ENCODE peak calls at places on chromosomes 5 and 9, in nine cellular contexts. One of them, this sample, is unnamed.

GRCh38 chr5:56671571-56671970 is 143.8 kb upstream of the MAP3K1 start:
- DNase-seq in dorsolateral prefrontal cortex: no peak
- DNase-seq in body of pancreas: no peak
- DNase-seq in brain microvascular endothelial cell: no peak
- DNase-seq in esophagus squamous epithelium: no peak
- DNase-seq in Peyer's patch: no peak
- DNase-seq in Panc1: no peak
- DNase-seq in neural progenitor cell: no peak
- DNase-seq in DND-41: no peak
- DNase-seq in this sample: no peak

GRCh38 chr5:7540806-7541205 is 144.9 kb downstream of the ADCY2 start:
- DNase-seq in dorsolateral prefrontal cortex: no peak
- DNase-seq in body of pancreas: no peak
- DNase-seq in brain microvascular endothelial cell: no peak
- DNase-seq in esophagus squamous epithelium: no peak
- DNase-seq in Peyer's patch: no peak
- DNase-seq in Panc1: no peak
- DNase-seq in neural progenitor cell: peak
- DNase-seq in DND-41: no peak
- DNase-seq in this sample: no peak

GRCh38 chr9:21931428-21931827 is 62.8 kb downstream of the CDKN2A start:
- DNase-seq in dorsolateral prefrontal cortex: no peak
- DNase-seq in body of pancreas: no peak
- DNase-seq in brain microvascular endothelial cell: no peak
- DNase-seq in esophagus squamous epithelium: no peak
- DNase-seq in Peyer's patch: no peak
- DNase-seq in Panc1: no peak
- DNase-seq in neural progenitor cell: no peak
- DNase-seq in DND-41: no peak
- DNase-seq in this sample: no peak

GRCh38 chr5:135545115-135545514 is 9.4 kb upstream of the NEUROG1 start:
- DNase-seq in dorsolateral prefrontal cortex: no peak
- DNase-seq in body of pancreas: no peak
- DNase-seq in brain microvascular endothelial cell: no peak
- DNase-seq in esophagus squamous epithelium: no peak
- DNase-seq in Peyer's patch: no peak
- DNase-seq in Panc1: no peak
- DNase-seq in neural progenitor cell: peak
- DNase-seq in DND-41: no peak
- DNase-seq in this sample: no peak

GRCh38 chr9:2818486-2819121 is 25.3 kb downstream of the PUM3 start:
- DNase-seq in dorsolateral prefrontal cortex: no peak
- DNase-seq in body of pancreas: no peak
- DNase-seq in brain microvascular endothelial cell: no peak
- DNase-seq in esophagus squamous epithelium: no peak
- DNase-seq in Peyer's patch: no peak
- DNase-seq in Panc1: no peak
- DNase-seq in neural progenitor cell: no peak
- DNase-seq in DND-41: no peak
- DNase-seq in this sample: no peak

GRCh38 chr9:38211002-38211401 is 142.0 kb upstream of the SHB start:
- DNase-seq in dorsolateral prefrontal cortex: no peak
- DNase-seq in body of pancreas: no peak
- DNase-seq in brain microvascular endothelial cell: no peak
- DNase-seq in esophagus squamous epithelium: no peak
- DNase-seq in Peyer's patch: no peak
- DNase-seq in Panc1: no peak
- DNase-seq in neural progenitor cell: no peak
- DNase-seq in DND-41: no peak
- DNase-seq in this sample: no peak

GRCh38 chr9:121758693-121759092 is 107.3 kb downstream of the DAB2IP start:
- DNase-seq in dorsolateral prefrontal cortex: no peak
- DNase-seq in body of pancreas: no peak
- DNase-seq in brain microvascular endothelial cell: no peak
- DNase-seq in esophagus squamous epithelium: no peak
- DNase-seq in Peyer's patch: no peak
- DNase-seq in Panc1: no peak
- DNase-seq in neural progenitor cell: no peak
- DNase-seq in DND-41: no peak
- DNase-seq in this sample: no peak

GRCh38 chr5:137054792-137055191 is 444.3 kb downstream of the SPOCK1 start:
- DNase-seq in dorsolateral prefrontal cortex: no peak
- DNase-seq in body of pancreas: no peak
- DNase-seq in brain microvascular endothelial cell: no peak
- DNase-seq in esophagus squamous epithelium: no peak
- DNase-seq in Peyer's patch: no peak
- DNase-seq in Panc1: no peak
- DNase-seq in neural progenitor cell: no peak
- DNase-seq in DND-41: no peak
- DNase-seq in this sample: no peak

GRCh38 chr9:38079410-38080105 is 10.5 kb upstream of the SHB start:
- DNase-seq in dorsolateral prefrontal cortex: no peak
- DNase-seq in body of pancreas: no peak
- DNase-seq in brain microvascular endothelial cell: no peak
- DNase-seq in esophagus squamous epithelium: no peak
- DNase-seq in Peyer's patch: no peak
- DNase-seq in Panc1: no peak
- DNase-seq in neural progenitor cell: no peak
- DNase-seq in DND-41: no peak
- DNase-seq in this sample: peak

GRCh38 chr9:14585730-14586473 is 107.3 kb downstream of the ZDHHC21 start:
- DNase-seq in dorsolateral prefrontal cortex: no peak
- DNase-seq in body of pancreas: no peak
- DNase-seq in brain microvascular endothelial cell: no peak
- DNase-seq in esophagus squamous epithelium: no peak
- DNase-seq in Peyer's patch: no peak
- DNase-seq in Panc1: no peak
- DNase-seq in neural progenitor cell: no peak
- DNase-seq in DND-41: peak
- DNase-seq in this sample: no peak

GRCh38 chr9:133768859-133769510 is 30.8 kb upstream of the SARDH start:
- DNase-seq in dorsolateral prefrontal cortex: peak
- DNase-seq in body of pancreas: peak
- DNase-seq in brain microvascular endothelial cell: no peak
- DNase-seq in esophagus squamous epithelium: no peak
- DNase-seq in Peyer's patch: peak
- DNase-seq in Panc1: no peak
- DNase-seq in neural progenitor cell: no peak
- DNase-seq in DND-41: peak
- DNase-seq in this sample: no peak

GRCh38 chr9:81634915-81635516 is 54.3 kb downstream of the TLE1 start:
- DNase-seq in dorsolateral prefrontal cortex: no peak
- DNase-seq in body of pancreas: no peak
- DNase-seq in brain microvascular endothelial cell: peak
- DNase-seq in esophagus squamous epithelium: no peak
- DNase-seq in Peyer's patch: no peak
- DNase-seq in Panc1: no peak
- DNase-seq in neural progenitor cell: no peak
- DNase-seq in DND-41: no peak
- DNase-seq in this sample: no peak

GRCh38 chr9:17625644-17626388 is 47.0 kb downstream of the SH3GL2 start:
- DNase-seq in dorsolateral prefrontal cortex: no peak
- DNase-seq in body of pancreas: no peak
- DNase-seq in brain microvascular endothelial cell: no peak
- DNase-seq in esophagus squamous epithelium: no peak
- DNase-seq in Peyer's patch: no peak
- DNase-seq in Panc1: no peak
- DNase-seq in neural progenitor cell: no peak
- DNase-seq in DND-41: no peak
- DNase-seq in this sample: no peak

GRCh38 chr5:68709229-68709628 is 384.6 kb upstream of the SLC30A5 start:
- DNase-seq in dorsolateral prefrontal cortex: no peak
- DNase-seq in body of pancreas: no peak
- DNase-seq in brain microvascular endothelial cell: no peak
- DNase-seq in esophagus squamous epithelium: no peak
- DNase-seq in Peyer's patch: no peak
- DNase-seq in Panc1: no peak
- DNase-seq in neural progenitor cell: peak
- DNase-seq in DND-41: no peak
- DNase-seq in this sample: no peak

GRCh38 chr5:68710514-68710913 is 383.3 kb upstream of the SLC30A5 start:
- DNase-seq in dorsolateral prefrontal cortex: no peak
- DNase-seq in body of pancreas: no peak
- DNase-seq in brain microvascular endothelial cell: no peak
- DNase-seq in esophagus squamous epithelium: no peak
- DNase-seq in Peyer's patch: no peak
- DNase-seq in Panc1: no peak
- DNase-seq in neural progenitor cell: no peak
- DNase-seq in DND-41: no peak
- DNase-seq in this sample: no peak

GRCh38 chr5:68708842-68709170 is 385.0 kb upstream of the SLC30A5 start:
- DNase-seq in dorsolateral prefrontal cortex: no peak
- DNase-seq in body of pancreas: no peak
- DNase-seq in brain microvascular endothelial cell: no peak
- DNase-seq in esophagus squamous epithelium: no peak
- DNase-seq in Peyer's patch: no peak
- DNase-seq in Panc1: no peak
- DNase-seq in neural progenitor cell: no peak
- DNase-seq in DND-41: no peak
- DNase-seq in this sample: no peak

GRCh38 chr5:68714810-68715209 is 379.0 kb upstream of the SLC30A5 start:
- DNase-seq in dorsolateral prefrontal cortex: no peak
- DNase-seq in body of pancreas: no peak
- DNase-seq in brain microvascular endothelial cell: no peak
- DNase-seq in esophagus squamous epithelium: no peak
- DNase-seq in Peyer's patch: no peak
- DNase-seq in Panc1: no peak
- DNase-seq in neural progenitor cell: no peak
- DNase-seq in DND-41: no peak
- DNase-seq in this sample: no peak

DNA sequence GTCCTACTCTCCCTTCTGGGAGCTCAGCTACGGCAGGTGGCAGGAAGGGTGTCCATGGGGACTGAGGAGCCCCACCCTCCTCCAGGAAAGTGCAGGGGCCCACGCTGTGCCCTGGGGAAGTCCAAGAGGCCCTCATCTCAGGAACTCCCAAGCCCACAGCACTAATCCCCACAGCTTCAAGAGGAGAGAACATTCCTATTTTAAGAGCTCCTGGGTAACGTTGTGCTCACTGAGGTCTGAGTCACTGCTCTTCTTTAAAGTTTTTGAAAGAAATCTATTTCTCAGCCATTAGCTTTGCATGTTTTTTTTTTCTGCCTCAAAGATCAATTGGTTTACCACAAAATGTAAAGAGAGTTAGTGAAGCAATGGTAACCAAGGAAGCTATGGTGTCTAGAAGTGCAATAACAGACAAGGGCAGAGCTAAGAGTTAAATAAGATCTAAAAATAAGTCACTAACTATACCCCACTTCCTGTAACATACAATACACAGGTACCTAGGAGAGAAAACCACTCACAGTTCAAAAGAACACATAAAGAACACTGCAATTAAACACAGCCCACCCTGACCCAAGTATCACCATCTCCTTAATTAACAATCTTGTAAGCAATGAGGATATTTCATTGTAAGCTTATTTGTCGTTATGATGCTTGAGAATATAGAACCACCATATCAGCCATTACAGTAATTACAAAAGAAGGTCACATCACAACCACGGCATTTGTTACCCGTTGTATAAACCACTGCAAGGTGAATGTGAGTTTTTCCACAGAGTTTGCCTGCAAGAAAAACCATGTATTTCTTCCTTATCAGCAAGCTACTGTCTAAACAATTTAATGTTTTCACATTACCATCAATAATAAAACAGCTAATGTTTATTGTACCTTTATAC is 382.3 kb upstream of the SLC30A5 start:
- DNase-seq in dorsolateral prefrontal cortex: peak
- DNase-seq in body of pancreas: no peak
- DNase-seq in brain microvascular endothelial cell: no peak
- DNase-seq in esophagus squamous epithelium: no peak
- DNase-seq in Peyer's patch: no peak
- DNase-seq in Panc1: no peak
- DNase-seq in neural progenitor cell: no peak
- DNase-seq in DND-41: peak
- DNase-seq in this sample: no peak
- H3K27ac ChIP-seq in dorsolateral prefrontal cortex: no peak
- H3K27ac ChIP-seq in body of pancreas: no peak
- H3K27ac ChIP-seq in brain microvascular endothelial cell: no peak
- H3K27ac ChIP-seq in esophagus squamous epithelium: no peak
- H3K27ac ChIP-seq in Peyer's patch: no peak
- H3K27ac ChIP-seq in Panc1: no peak
- H3K27ac ChIP-seq in neural progenitor cell: no peak
- H3K27ac ChIP-seq in DND-41: peak
- H3K27ac ChIP-seq in this sample: peak

DNA sequence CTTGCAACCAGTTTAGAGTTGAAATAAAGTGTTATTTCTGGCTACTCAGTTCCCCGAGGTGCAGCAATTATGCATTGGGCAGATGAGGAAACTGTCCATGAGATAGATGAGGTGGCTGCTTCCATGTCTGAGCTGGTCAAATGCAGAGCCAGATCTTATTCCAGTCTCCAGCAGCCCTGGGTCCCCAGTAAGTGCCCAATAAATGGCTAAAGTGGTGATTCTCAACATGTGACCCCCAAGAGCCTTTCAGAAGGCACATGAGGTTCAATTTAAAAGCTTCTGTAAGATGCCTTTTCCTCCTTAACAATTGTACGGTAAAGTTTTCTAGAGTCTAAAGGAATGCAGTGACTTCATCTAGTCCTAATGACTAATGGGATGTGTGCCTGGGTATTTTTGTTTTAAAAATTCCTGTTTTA is 17.5 kb downstream of the ATOX1 start:
- DNase-seq in dorsolateral prefrontal cortex: no peak
- DNase-seq in body of pancreas: no peak
- DNase-seq in brain microvascular endothelial cell: peak
- DNase-seq in esophagus squamous epithelium: no peak
- DNase-seq in Peyer's patch: no peak
- DNase-seq in Panc1: peak
- DNase-seq in neural progenitor cell: no peak
- DNase-seq in DND-41: no peak
- DNase-seq in this sample: no peak
- TF ChIP-seq CTCF in dorsolateral prefrontal cortex: peak
- TF ChIP-seq CTCF in body of pancreas: no peak
- TF ChIP-seq CTCF in brain microvascular endothelial cell: no peak
- TF ChIP-seq CTCF in esophagus squamous epithelium: no peak
- TF ChIP-seq CTCF in Peyer's patch: no peak
- TF ChIP-seq CTCF in Panc1: peak
- TF ChIP-seq CTCF in neural progenitor cell: no peak
- TF ChIP-seq CTCF in DND-41: no peak
- TF ChIP-seq CTCF in this sample: peak

GRCh38 chr5:122445070-122445469 is 133.0 kb downstream of the SNCAIP start:
- DNase-seq in dorsolateral prefrontal cortex: no peak
- DNase-seq in body of pancreas: no peak
- DNase-seq in brain microvascular endothelial cell: no peak
- DNase-seq in esophagus squamous epithelium: no peak
- DNase-seq in Peyer's patch: no peak
- DNase-seq in Panc1: no peak
- DNase-seq in neural progenitor cell: no peak
- DNase-seq in DND-41: no peak
- DNase-seq in this sample: no peak
- H3K27ac ChIP-seq in dorsolateral prefrontal cortex: no peak
- H3K27ac ChIP-seq in body of pancreas: no peak
- H3K27ac ChIP-seq in brain microvascular endothelial cell: no peak
- H3K27ac ChIP-seq in esophagus squamous epithelium: no peak
- H3K27ac ChIP-seq in Peyer's patch: no peak
- H3K27ac ChIP-seq in Panc1: no peak
- H3K27ac ChIP-seq in neural progenitor cell: no peak
- H3K27ac ChIP-seq in DND-41: no peak
- H3K27ac ChIP-seq in this sample: no peak

DNA sequence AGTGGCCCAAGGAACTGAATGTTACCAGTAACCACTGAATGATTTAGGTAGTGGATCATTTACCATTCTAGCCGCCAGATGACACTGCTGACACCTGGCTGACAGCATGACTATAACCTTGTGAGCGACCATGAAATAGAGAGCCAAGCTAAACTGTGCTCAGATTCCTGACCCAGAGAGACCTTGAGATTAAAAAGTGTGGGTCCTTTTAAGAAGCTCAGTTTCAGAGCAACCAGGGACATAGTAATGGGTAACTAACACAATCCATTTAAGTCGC is 566.0 kb downstream of the EFNA5 start:
- DNase-seq in dorsolateral prefrontal cortex: no peak
- DNase-seq in body of pancreas: peak
- DNase-seq in brain microvascular endothelial cell: no peak
- DNase-seq in esophagus squamous epithelium: no peak
- DNase-seq in Peyer's patch: no peak
- DNase-seq in Panc1: peak
- DNase-seq in neural progenitor cell: no peak
- DNase-seq in DND-41: no peak
- DNase-seq in this sample: no peak
- TF ChIP-seq CTCF in dorsolateral prefrontal cortex: no peak
- TF ChIP-seq CTCF in body of pancreas: no peak
- TF ChIP-seq CTCF in brain microvascular endothelial cell: peak
- TF ChIP-seq CTCF in esophagus squamous epithelium: no peak
- TF ChIP-seq CTCF in Peyer's patch: no peak
- TF ChIP-seq CTCF in Panc1: peak
- TF ChIP-seq CTCF in neural progenitor cell: peak
- TF ChIP-seq CTCF in DND-41: no peak
- TF ChIP-seq CTCF in this sample: no peak

This sample was measured in CD8-positive, alpha-beta T cell.